ENCODE peak calls at places on chromosomes 16 and 17, in four cellular contexts. C is cardiac muscle cell, X is IMR-90, Z is neural progenitor cell. H is an unnamed sample. For H3K4me1, the result is how much of the 10 kb centered on the place peaks cover.

GRCh38 chr17:29572691-29573557 is 4.4 kb downstream of the TP53I13 start:
- DNase-seq in X (peak), C (peak), Z (peak), H (no peak)

GRCh38 chr17:72707881-72708280 is 384.6 kb downstream of the SLC39A11 start:
- DNase-seq in X (no peak), Z (no peak), C (no peak), H (no peak)

GRCh38 chr17:31674717-31675349 is 184.2 kb downstream of the COPRS start:
- DNase-seq in Z (no peak), X (peak), C (no peak), H (no peak)

GRCh38 chr16:54285414-54286066 is 1.0 kb downstream of the IRX3 start:
- DNase-seq in C (peak), Z (peak), X (no peak), H (peak)

GRCh38 chr17:61815863-61816523 is 47.3 kb downstream of the BRIP1 start:
- DNase-seq in X (no peak), Z (no peak), C (peak), H (no peak)

GRCh38 chr16:88284101-88284500 is 98.7 kb upstream of the ZNF469 start:
- DNase-seq in X (no peak), C (no peak), Z (no peak), H (no peak)

GRCh38 chr16:75053791-75054555 is 55.1 kb downstream of the ZNRF1 start:
- DNase-seq in C (no peak), Z (no peak), X (no peak), H (no peak)

GRCh38 chr16:14050297-14051027 is 20.7 kb upstream of the MRTFB start:
- DNase-seq in X (peak), C (no peak), Z (peak), H (peak)

GRCh38 chr17:13750783-13751484 is 149.2 kb upstream of the HS3ST3A1 start:
- DNase-seq in Z (no peak), C (peak), X (peak), H (no peak)

GRCh38 chr17:50028207-50029120 is 27.4 kb upstream of the ITGA3 start:
- DNase-seq in X (peak), Z (peak), C (peak), H (peak)

GRCh38 chr17:75850928-75851692 is 4.0 kb downstream of the WBP2 start:
- DNase-seq in Z (no peak), X (no peak), C (no peak), H (peak)

GRCh38 chr17:27817731-27818130 is 17.4 kb upstream of the NOS2 start:
- DNase-seq in X (peak), C (no peak), Z (peak), H (no peak)

GRCh38 chr17:37752482-37752881 is 7.6 kb upstream of the HNF1B start:
- DNase-seq in Z (no peak), X (peak), C (no peak), H (peak)

GRCh38 chr17:65864409-65864808 is 303.0 kb upstream of the AXIN2 start:
- DNase-seq in X (no peak), Z (no peak), C (no peak), H (no peak)

GRCh38 chr16:57876210-57876609 is 73.9 kb upstream of the KIFC3 start:
- DNase-seq in Z (no peak), X (no peak), C (no peak), H (no peak)

GRCh38 chr16:53773150-53773846 is 69.3 kb downstream of the FTO start:
- DNase-seq in X (peak), Z (peak), C (peak), H (peak)

GRCh38 chr16:30562021-30562420 is 3.8 kb upstream of the ZNF764 start:
- DNase-seq in C (no peak), Z (no peak), X (no peak), H (no peak)

GRCh38 chr16:89720520-89720858 is 209 bp downstream of the VPS9D1 start:
- DNase-seq in Z (peak), X (no peak), C (peak), H (peak)

GRCh38 chr17:78864117-78864516 is 23.5 kb upstream of the USP36 start:
- DNase-seq in C (no peak), X (no peak), Z (no peak), H (no peak)

GRCh38 chr16:72749091-72749490 is 298.8 kb downstream of the ZFHX3 start:
- DNase-seq in C (no peak), X (no peak), Z (no peak), H (no peak)

GRCh38 chr16:72752004-72752695 is 295.8 kb downstream of the ZFHX3 start:
- DNase-seq in X (no peak), C (no peak), Z (no peak), H (no peak)

GRCh38 chr16:72753883-72754282 is 294.0 kb downstream of the ZFHX3 start:
- DNase-seq in X (no peak), C (no peak), Z (no peak), H (no peak)
- H3K27ac ChIP-seq in X (no peak), C (no peak), Z (no peak), H (no peak)

GRCh38 chr17:77662796-77663195 is 295.7 kb upstream of the TNRC6C start:
- DNase-seq in X (no peak), Z (no peak), C (no peak), H (no peak)
- H3K4me1 ChIP-seq in X (under half), Z (under half), C (under half), H (under half)

DNA sequence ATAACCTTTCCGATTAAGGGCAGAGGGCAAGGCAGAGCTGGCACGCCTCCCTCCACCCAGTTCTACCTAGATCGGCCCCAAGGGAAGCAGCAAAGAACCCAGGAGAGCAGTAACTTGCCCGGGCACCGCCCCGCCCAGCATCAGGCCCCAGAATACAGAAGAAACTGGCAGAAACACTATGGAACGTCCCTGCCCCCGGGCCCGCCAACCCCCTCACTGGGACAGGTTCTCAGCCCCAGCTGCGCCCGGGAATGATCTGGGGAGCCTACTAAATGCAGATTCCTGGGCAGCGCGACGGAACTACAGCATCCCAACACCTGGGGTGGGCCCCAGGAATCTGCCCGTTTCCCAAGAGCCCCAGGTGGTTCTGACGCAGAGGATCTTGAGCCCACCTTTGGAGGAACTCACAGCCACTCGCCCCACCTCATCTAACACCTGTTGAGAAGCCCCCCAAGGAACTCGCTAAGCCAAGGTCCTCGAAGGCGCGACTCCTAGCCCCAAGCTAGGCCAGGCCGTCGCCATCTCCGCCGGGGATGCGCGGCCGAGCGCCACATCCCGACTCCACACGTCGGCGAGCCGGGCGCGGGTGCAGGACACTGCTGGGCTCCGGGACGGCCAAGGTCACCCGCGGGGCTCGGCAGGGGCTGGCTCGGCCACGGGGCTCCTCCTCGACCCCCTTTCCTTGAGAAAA is 1.1 kb downstream of the CDIP1 start:
- DNase-seq in C (peak), Z (peak), X (no peak), H (no peak)
- H3K27ac ChIP-seq in C (peak), Z (no peak), X (peak), H (no peak)

DNA sequence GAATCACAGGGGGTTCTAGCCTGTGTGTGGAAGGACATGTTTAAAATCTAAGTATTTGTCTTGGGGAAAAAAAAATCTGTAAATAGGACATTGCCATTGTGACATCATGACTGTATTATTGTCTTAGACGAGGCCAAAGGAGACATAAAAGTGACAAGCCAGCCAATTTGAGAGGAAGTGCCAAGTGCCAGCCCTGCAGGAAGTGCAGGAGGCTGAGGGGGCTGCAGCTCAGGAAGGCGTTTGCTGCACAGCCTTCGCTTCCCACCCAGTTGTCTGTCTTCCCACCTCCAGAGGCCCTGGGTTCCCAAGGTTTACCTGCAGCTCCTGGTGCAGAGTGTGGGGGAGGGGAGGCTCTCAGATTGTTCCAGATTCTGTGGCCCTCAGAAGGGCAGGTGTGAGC is 1.3 kb downstream of the ADCY7 start:
- DNase-seq in Z (no peak), X (no peak), C (no peak), H (no peak)
- H3K4me1 ChIP-seq in Z (under half), X (under half), C (under half), H (under half)